ENCODE peak calls at places on chromosomes 1 and 21, in four cellular contexts. One of them, this sample, is unnamed. For H3K4me1, the result is how much of the 10 kb centered on the place peaks cover.

GRCh38 chr21:43324596-43324995 is 102.3 kb downstream of the SIK1 start:
- DNase-seq in Panc1: no peak
- DNase-seq in spleen: no peak
- DNase-seq in GM23338: no peak
- DNase-seq in this sample: no peak

GRCh38 chr21:39386899-39387298 is 38.0 kb upstream of the HMGN1 start:
- DNase-seq in Panc1: no peak
- DNase-seq in GM23338: no peak
- DNase-seq in spleen: no peak
- DNase-seq in this sample: no peak

GRCh38 chr1:107588321-107588720 is 376.7 kb downstream of the VAV3 start:
- DNase-seq in Panc1: no peak
- DNase-seq in spleen: no peak
- DNase-seq in GM23338: no peak
- DNase-seq in this sample: no peak

GRCh38 chr1:201561604-201562003 is 22.7 kb downstream of the NAV1 start:
- DNase-seq in Panc1: no peak
- DNase-seq in spleen: no peak
- DNase-seq in GM23338: no peak
- DNase-seq in this sample: no peak

GRCh38 chr1:213014642-213015041 is 1.0 kb downstream of the ANGEL2 start:
- DNase-seq in Panc1: no peak
- DNase-seq in spleen: no peak
- DNase-seq in GM23338: peak
- DNase-seq in this sample: no peak

GRCh38 chr1:6473974-6474814 is 8.2 kb upstream of the TNFRSF25 start:
- DNase-seq in spleen: no peak
- DNase-seq in GM23338: no peak
- DNase-seq in Panc1: no peak
- DNase-seq in this sample: no peak

GRCh38 chr21:24729568-24729967 is 877.7 kb downstream of the MRPL39 start:
- DNase-seq in spleen: no peak
- DNase-seq in GM23338: no peak
- DNase-seq in Panc1: no peak
- DNase-seq in this sample: no peak

GRCh38 chr1:53272349-53272748 is 34.0 kb upstream of the MAGOH start:
- DNase-seq in Panc1: no peak
- DNase-seq in GM23338: no peak
- DNase-seq in spleen: peak
- DNase-seq in this sample: no peak

GRCh38 chr1:54615531-54616245 is 7.6 kb downstream of the FAM151A start:
- DNase-seq in Panc1: no peak
- DNase-seq in spleen: peak
- DNase-seq in GM23338: no peak
- DNase-seq in this sample: peak

GRCh38 chr1:14699596-14699995 is 101.1 kb downstream of the KAZN start:
- DNase-seq in Panc1: no peak
- DNase-seq in GM23338: no peak
- DNase-seq in spleen: no peak
- DNase-seq in this sample: no peak

GRCh38 chr21:44643911-44644310 is 2.3 kb upstream of the KRTAP10-11 start:
- DNase-seq in Panc1: no peak
- DNase-seq in GM23338: no peak
- DNase-seq in spleen: no peak
- DNase-seq in this sample: no peak
- TF ChIP-seq POLR2AphosphoS5 in Panc1: no peak
- TF ChIP-seq POLR2AphosphoS5 in GM23338: no peak
- TF ChIP-seq POLR2AphosphoS5 in spleen: no peak
- TF ChIP-seq POLR2AphosphoS5 in this sample: no peak

GRCh38 chr1:178692564-178693327 is 32.3 kb upstream of the RALGPS2 start:
- DNase-seq in spleen: no peak
- DNase-seq in Panc1: no peak
- DNase-seq in GM23338: no peak
- DNase-seq in this sample: no peak

GRCh38 chr1:178694923-178695525 is 30.0 kb upstream of the RALGPS2 start:
- DNase-seq in spleen: no peak
- DNase-seq in Panc1: no peak
- DNase-seq in GM23338: peak
- DNase-seq in this sample: no peak

GRCh38 chr1:178690496-178690895 is 34.5 kb upstream of the RALGPS2 start:
- DNase-seq in spleen: no peak
- DNase-seq in GM23338: no peak
- DNase-seq in Panc1: no peak
- DNase-seq in this sample: no peak

GRCh38 chr1:178689769-178690168 is 35.3 kb upstream of the RALGPS2 start:
- DNase-seq in spleen: no peak
- DNase-seq in GM23338: no peak
- DNase-seq in Panc1: no peak
- DNase-seq in this sample: no peak

GRCh38 chr1:178693368-178693767 is 31.7 kb upstream of the RALGPS2 start:
- DNase-seq in Panc1: no peak
- DNase-seq in GM23338: peak
- DNase-seq in spleen: no peak
- DNase-seq in this sample: no peak
- TF ChIP-seq CTCF in Panc1: no peak
- TF ChIP-seq CTCF in GM23338: peak
- TF ChIP-seq CTCF in spleen: no peak
- TF ChIP-seq CTCF in this sample: no peak

GRCh38 chr1:226443033-226443432 is 35.1 kb upstream of the PARP1 start:
- DNase-seq in Panc1: no peak
- DNase-seq in GM23338: no peak
- DNase-seq in spleen: no peak
- DNase-seq in this sample: no peak
- H3K4me1 ChIP-seq in Panc1: under half
- H3K4me1 ChIP-seq in GM23338: under half
- H3K4me1 ChIP-seq in spleen: under half
- H3K4me1 ChIP-seq in this sample: under half

GRCh38 chr1:233599542-233600073 is 14.3 kb upstream of the KCNK1 start:
- DNase-seq in GM23338: no peak
- DNase-seq in spleen: no peak
- DNase-seq in Panc1: no peak
- DNase-seq in this sample: no peak

GRCh38 chr1:233597489-233597901 is 16.4 kb upstream of the KCNK1 start:
- DNase-seq in spleen: no peak
- DNase-seq in GM23338: no peak
- DNase-seq in Panc1: no peak
- DNase-seq in this sample: no peak

GRCh38 chr1:233603366-233603927 is 10.5 kb upstream of the KCNK1 start:
- DNase-seq in spleen: no peak
- DNase-seq in GM23338: no peak
- DNase-seq in Panc1: no peak
- DNase-seq in this sample: no peak

GRCh38 chr1:233600488-233600887 is 13.4 kb upstream of the KCNK1 start:
- DNase-seq in GM23338: no peak
- DNase-seq in Panc1: no peak
- DNase-seq in spleen: no peak
- DNase-seq in this sample: no peak

GRCh38 chr1:233598891-233599541 is 14.9 kb upstream of the KCNK1 start:
- DNase-seq in GM23338: no peak
- DNase-seq in Panc1: no peak
- DNase-seq in spleen: no peak
- DNase-seq in this sample: no peak
- TF ChIP-seq POLR2AphosphoS5 in GM23338: no peak
- TF ChIP-seq POLR2AphosphoS5 in Panc1: no peak
- TF ChIP-seq POLR2AphosphoS5 in spleen: no peak
- TF ChIP-seq POLR2AphosphoS5 in this sample: no peak

GRCh38 chr1:224456637-224456953 is 22.0 kb upstream of the WDR26 start:
- DNase-seq in spleen: no peak
- DNase-seq in GM23338: no peak
- DNase-seq in Panc1: no peak
- DNase-seq in this sample: no peak

GRCh38 chr1:224458296-224458695 is 23.7 kb upstream of the WDR26 start:
- DNase-seq in spleen: no peak
- DNase-seq in GM23338: no peak
- DNase-seq in Panc1: no peak
- DNase-seq in this sample: no peak

GRCh38 chr1:224459936-224460335 is 25.3 kb upstream of the WDR26 start:
- DNase-seq in Panc1: no peak
- DNase-seq in GM23338: no peak
- DNase-seq in spleen: no peak
- DNase-seq in this sample: no peak

GRCh38 chr1:224457782-224458144 is 23.2 kb upstream of the WDR26 start:
- DNase-seq in Panc1: no peak
- DNase-seq in spleen: no peak
- DNase-seq in GM23338: no peak
- DNase-seq in this sample: no peak

GRCh38 chr1:224459051-224459450 is 24.5 kb upstream of the WDR26 start:
- DNase-seq in GM23338: no peak
- DNase-seq in Panc1: no peak
- DNase-seq in spleen: no peak
- DNase-seq in this sample: no peak
- TF ChIP-seq CTCF in GM23338: no peak
- TF ChIP-seq CTCF in Panc1: no peak
- TF ChIP-seq CTCF in spleen: no peak
- TF ChIP-seq CTCF in this sample: no peak

DNA sequence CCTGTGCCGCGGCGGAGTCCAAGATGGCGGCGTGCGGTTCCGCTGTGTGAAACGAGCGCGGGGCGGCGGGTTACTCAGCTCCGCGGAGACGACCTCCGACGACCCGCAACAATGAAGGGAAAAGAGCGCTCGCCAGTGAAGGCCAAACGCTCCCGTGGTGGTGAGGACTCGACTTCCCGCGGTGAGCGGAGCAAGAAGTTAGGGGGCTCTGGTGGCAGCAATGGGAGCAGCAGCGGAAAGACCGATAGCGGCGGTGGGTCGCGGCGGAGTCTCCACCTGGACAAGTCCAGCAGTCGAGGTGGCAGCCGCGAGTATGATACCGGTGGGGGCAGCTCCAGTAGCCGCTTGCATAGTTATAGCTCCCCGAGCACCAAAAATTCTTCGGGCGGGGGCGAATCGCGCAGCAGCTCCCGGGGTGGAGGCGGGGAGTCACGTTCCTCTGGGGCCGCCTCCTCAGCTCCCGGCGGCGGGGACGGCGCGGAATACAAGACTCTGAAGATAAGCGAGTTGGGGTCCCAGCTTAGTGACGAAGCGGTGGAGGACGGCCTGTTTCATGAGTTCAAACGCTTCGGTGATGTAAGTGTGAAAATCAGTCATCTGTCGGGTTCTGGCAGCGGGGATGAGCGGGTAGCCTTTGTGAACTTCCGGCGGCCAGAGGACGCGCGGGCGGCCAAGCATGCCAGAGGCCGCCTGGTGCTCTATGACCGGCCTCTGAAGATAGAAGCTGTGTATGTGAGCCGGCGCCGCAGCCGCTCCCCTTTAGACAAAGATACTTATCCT is 440 bp downstream of the RBM15 start:
- DNase-seq in spleen: no peak
- DNase-seq in GM23338: peak
- DNase-seq in Panc1: no peak
- DNase-seq in this sample: peak
- H3K4me1 ChIP-seq in spleen: half or more
- H3K4me1 ChIP-seq in GM23338: under half
- H3K4me1 ChIP-seq in Panc1: under half
- H3K4me1 ChIP-seq in this sample: under half

GRCh38 chr1:203536575-203536974 is 42.6 kb downstream of the OPTC start:
- DNase-seq in Panc1: no peak
- DNase-seq in spleen: no peak
- DNase-seq in GM23338: no peak
- DNase-seq in this sample: no peak

GRCh38 chr1:203534012-203534411 is 40.1 kb downstream of the OPTC start:
- DNase-seq in GM23338: no peak
- DNase-seq in spleen: no peak
- DNase-seq in Panc1: no peak
- DNase-seq in this sample: no peak

GRCh38 chr1:203536981-203537455 is 43.1 kb downstream of the OPTC start:
- DNase-seq in spleen: no peak
- DNase-seq in Panc1: no peak
- DNase-seq in GM23338: no peak
- DNase-seq in this sample: no peak

GRCh38 chr1:203537806-203538464 is 44.0 kb downstream of the OPTC start:
- DNase-seq in Panc1: no peak
- DNase-seq in spleen: no peak
- DNase-seq in GM23338: no peak
- DNase-seq in this sample: peak

GRCh38 chr1:203534526-203534925 is 40.6 kb downstream of the OPTC start:
- DNase-seq in GM23338: no peak
- DNase-seq in spleen: no peak
- DNase-seq in Panc1: no peak
- DNase-seq in this sample: peak
- TF ChIP-seq POLR2AphosphoS5 in GM23338: no peak
- TF ChIP-seq POLR2AphosphoS5 in spleen: no peak
- TF ChIP-seq POLR2AphosphoS5 in Panc1: no peak
- TF ChIP-seq POLR2AphosphoS5 in this sample: peak

GRCh38 chr1:85398391-85399064 is 66.4 kb downstream of the DDAH1 start:
- DNase-seq in GM23338: no peak
- DNase-seq in spleen: no peak
- DNase-seq in Panc1: peak
- DNase-seq in this sample: no peak
- TF ChIP-seq CTCF in GM23338: no peak
- TF ChIP-seq CTCF in spleen: no peak
- TF ChIP-seq CTCF in Panc1: peak
- TF ChIP-seq CTCF in this sample: peak

GRCh38 chr1:155082301-155082940 is 3.8 kb downstream of the EFNA3 start:
- DNase-seq in spleen: peak
- DNase-seq in Panc1: no peak
- DNase-seq in GM23338: no peak
- DNase-seq in this sample: no peak
- H3K4me1 ChIP-seq in spleen: half or more
- H3K4me1 ChIP-seq in Panc1: under half
- H3K4me1 ChIP-seq in GM23338: under half
- H3K4me1 ChIP-seq in this sample: under half

DNA sequence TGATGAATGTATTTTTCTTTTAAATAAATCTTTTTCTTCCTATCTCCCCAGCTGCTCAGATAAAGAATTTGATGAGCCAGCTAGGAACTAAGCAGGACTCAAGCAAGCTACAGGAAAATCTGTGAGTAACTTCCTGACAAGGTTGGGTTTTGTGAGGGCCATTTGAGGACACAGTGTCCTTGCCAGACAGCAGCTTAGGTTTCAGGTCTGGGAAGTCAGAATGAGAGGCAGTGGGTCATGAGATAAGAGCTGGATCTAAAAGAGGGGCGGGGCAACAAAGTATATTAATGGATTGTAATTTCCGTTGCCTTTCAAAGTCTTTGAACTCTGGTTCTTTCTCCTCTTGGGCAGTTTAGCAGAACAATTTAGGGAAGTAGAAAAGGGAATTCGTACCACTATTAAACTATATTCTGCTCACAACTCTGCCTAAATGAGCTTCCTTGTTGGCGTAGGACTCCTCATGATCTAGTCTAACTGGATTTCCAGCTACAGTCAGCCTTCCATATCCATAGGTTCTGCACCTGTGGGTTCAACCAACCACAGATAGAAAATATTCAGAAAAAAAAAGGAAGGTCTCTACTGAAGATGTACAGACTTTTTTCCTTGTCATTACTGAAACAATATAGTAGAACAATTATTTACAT is 16.6 kb downstream of the STX12 start:
- DNase-seq in Panc1: no peak
- DNase-seq in spleen: no peak
- DNase-seq in GM23338: no peak
- DNase-seq in this sample: peak
- TF ChIP-seq POLR2AphosphoS5 in Panc1: no peak
- TF ChIP-seq POLR2AphosphoS5 in spleen: no peak
- TF ChIP-seq POLR2AphosphoS5 in GM23338: no peak
- TF ChIP-seq POLR2AphosphoS5 in this sample: peak

This sample was measured in prostate gland.